ENCODE peak calls at places on chromosomes 11 and 22, in six cellular contexts. One of them, this sample, is unnamed.

GRCh38 chr11:106088896-106089295 is 11.4 kb downstream of the AASDHPPT start:
- DNase-seq in NCI-H345: no peak
- DNase-seq in ovary: no peak
- DNase-seq in CD4-positive, alpha-beta memory T cell: no peak
- DNase-seq in epithelial cell of esophagus: peak
- DNase-seq in activated CD4-positive, alpha-beta T cell treated with anti-CD3 and anti-CD28 coated beads for 24 hours: no peak
- DNase-seq in this sample: no peak

GRCh38 chr11:69075421-69076128 is 26.8 kb downstream of the TPCN2 start:
- DNase-seq in epithelial cell of esophagus: peak
- DNase-seq in ovary: peak
- DNase-seq in activated CD4-positive, alpha-beta T cell treated with anti-CD3 and anti-CD28 coated beads for 24 hours: no peak
- DNase-seq in NCI-H345: no peak
- DNase-seq in CD4-positive, alpha-beta memory T cell: no peak
- DNase-seq in this sample: no peak

GRCh38 chr11:74050465-74050864 is 41.6 kb upstream of the UCP3 start:
- DNase-seq in NCI-H345: no peak
- DNase-seq in activated CD4-positive, alpha-beta T cell treated with anti-CD3 and anti-CD28 coated beads for 24 hours: no peak
- DNase-seq in ovary: no peak
- DNase-seq in CD4-positive, alpha-beta memory T cell: no peak
- DNase-seq in epithelial cell of esophagus: no peak
- DNase-seq in this sample: no peak

GRCh38 chr11:71927813-71928738 is at the start of gene XNDC1N:
- DNase-seq in activated CD4-positive, alpha-beta T cell treated with anti-CD3 and anti-CD28 coated beads for 24 hours: peak
- DNase-seq in ovary: peak
- DNase-seq in NCI-H345: peak
- DNase-seq in epithelial cell of esophagus: peak
- DNase-seq in CD4-positive, alpha-beta memory T cell: peak
- DNase-seq in this sample: peak

GRCh38 chr11:122697636-122698167 is 42.2 kb downstream of the UBASH3B start:
- DNase-seq in CD4-positive, alpha-beta memory T cell: peak
- DNase-seq in NCI-H345: no peak
- DNase-seq in activated CD4-positive, alpha-beta T cell treated with anti-CD3 and anti-CD28 coated beads for 24 hours: no peak
- DNase-seq in ovary: no peak
- DNase-seq in epithelial cell of esophagus: peak
- DNase-seq in this sample: peak

GRCh38 chr22:28222976-28223375 is 303.9 kb upstream of the PITPNB start:
- DNase-seq in ovary: no peak
- DNase-seq in activated CD4-positive, alpha-beta T cell treated with anti-CD3 and anti-CD28 coated beads for 24 hours: no peak
- DNase-seq in epithelial cell of esophagus: no peak
- DNase-seq in CD4-positive, alpha-beta memory T cell: no peak
- DNase-seq in NCI-H345: no peak
- DNase-seq in this sample: no peak

GRCh38 chr11:57301711-57302423 is 22.9 kb downstream of the TNKS1BP1 start:
- DNase-seq in activated CD4-positive, alpha-beta T cell treated with anti-CD3 and anti-CD28 coated beads for 24 hours: no peak
- DNase-seq in CD4-positive, alpha-beta memory T cell: no peak
- DNase-seq in NCI-H345: no peak
- DNase-seq in ovary: no peak
- DNase-seq in epithelial cell of esophagus: no peak
- DNase-seq in this sample: no peak

GRCh38 chr22:27317961-27318360 is 483.6 kb downstream of the MN1 start:
- DNase-seq in NCI-H345: no peak
- DNase-seq in epithelial cell of esophagus: no peak
- DNase-seq in activated CD4-positive, alpha-beta T cell treated with anti-CD3 and anti-CD28 coated beads for 24 hours: no peak
- DNase-seq in CD4-positive, alpha-beta memory T cell: no peak
- DNase-seq in ovary: no peak
- DNase-seq in this sample: no peak

GRCh38 chr22:38610234-38610633 is 40.3 kb upstream of the DMC1 start:
- DNase-seq in NCI-H345: no peak
- DNase-seq in activated CD4-positive, alpha-beta T cell treated with anti-CD3 and anti-CD28 coated beads for 24 hours: no peak
- DNase-seq in ovary: no peak
- DNase-seq in CD4-positive, alpha-beta memory T cell: no peak
- DNase-seq in epithelial cell of esophagus: no peak
- DNase-seq in this sample: no peak

GRCh38 chr11:76276773-76277155 is 70.5 kb upstream of the WNT11 start:
- DNase-seq in activated CD4-positive, alpha-beta T cell treated with anti-CD3 and anti-CD28 coated beads for 24 hours: no peak
- DNase-seq in ovary: no peak
- DNase-seq in epithelial cell of esophagus: no peak
- DNase-seq in NCI-H345: no peak
- DNase-seq in CD4-positive, alpha-beta memory T cell: no peak
- DNase-seq in this sample: no peak

This sample was measured in stimulated activated naive CD4-positive, alpha-beta T cell.